ENCODE peak calls at places on chromosomes 5 and 9, in five cellular contexts. O, D, X, Q and W are unnamed samples.

GRCh38 chr9:121612511-121612998 is 38.9 kb upstream of the DAB2IP start:
- DNase-seq in O (no peak), Q (no peak), D (peak), X (no peak), W (no peak)

GRCh38 chr9:89080193-89080592 is 88.9 kb downstream of the S1PR3 start:
- DNase-seq in D (no peak), O (no peak), Q (peak), X (no peak), W (no peak)

GRCh38 chr9:127753148-127753547 is 18.1 kb upstream of the TOR2A start:
- DNase-seq in Q (no peak), X (no peak), D (no peak), O (no peak), W (no peak)

GRCh38 chr5:91219141-91219802 is 163.8 kb downstream of the ARRDC3 start:
- DNase-seq in Q (peak), X (no peak), D (peak), O (no peak), W (no peak)

GRCh38 chr9:129467004-129467588 is 153.8 kb downstream of the C9orf50 start:
- DNase-seq in X (no peak), O (no peak), Q (no peak), D (no peak), W (no peak)

GRCh38 chr9:137227057-137227852 is at the start of gene RNF224:
- DNase-seq in D (peak), Q (peak), X (peak), O (peak), W (peak)

GRCh38 chr9:88418715-88419540 is 30.7 kb downstream of the SPIN1 start:
- DNase-seq in O (peak), D (no peak), X (no peak), Q (peak), W (no peak)

GRCh38 chr5:134833340-134834032 is 12.3 kb upstream of the C5orf24 start:
- DNase-seq in O (no peak), Q (peak), D (no peak), X (no peak), W (no peak)

GRCh38 chr5:154243736-154244135 is 53.2 kb downstream of the GALNT10 start:
- DNase-seq in D (no peak), O (no peak), Q (peak), X (no peak), W (no peak)

GRCh38 chr5:140145818-140146522 is 20.2 kb downstream of the IGIP start:
- DNase-seq in D (peak), O (peak), Q (peak), X (peak), W (no peak)

GRCh38 chr5:45414620-45415551 is 281.3 kb downstream of the HCN1 start:
- DNase-seq in D (peak), O (no peak), Q (no peak), X (no peak), W (no peak)

GRCh38 chr5:173785866-173786265 is 102.3 kb upstream of the CPEB4 start:
- DNase-seq in O (no peak), Q (no peak), D (no peak), X (no peak), W (no peak)

GRCh38 chr9:130193119-130193518 is 20.9 kb downstream of the NCS1 start:
- DNase-seq in O (no peak), Q (no peak), X (no peak), D (no peak), W (no peak)

GRCh38 chr9:91162784-91163440 is 198.8 kb downstream of the AUH start:
- DNase-seq in D (peak), X (no peak), O (no peak), Q (peak), W (no peak)

GRCh38 chr5:179818746-179819295 is 1.9 kb upstream of the SQSTM1 start:
- DNase-seq in O (peak), Q (peak), X (peak), D (peak), W (peak)

GRCh38 chr9:109329274-109330258 is 8.7 kb upstream of the EPB41L4B start:
- DNase-seq in O (no peak), Q (peak), D (peak), X (no peak), W (no peak)

GRCh38 chr9:70340572-70340971 is 73.9 kb downstream of the KLF9 start:
- DNase-seq in O (no peak), D (peak), Q (peak), X (no peak), W (no peak)

GRCh38 chr9:2691212-2691611 is 26.1 kb upstream of the KCNV2 start:
- DNase-seq in Q (no peak), D (no peak), O (no peak), X (no peak), W (no peak)

GRCh38 chr5:53397845-53398244 is 82.6 kb upstream of the FST start:
- DNase-seq in Q (no peak), O (no peak), X (no peak), D (no peak), W (no peak)

GRCh38 chr5:147361441-147362175 is 126.8 kb downstream of the STK32A start:
- DNase-seq in X (no peak), D (no peak), O (no peak), Q (no peak), W (no peak)

GRCh38 chr5:27020965-27021364 is 17.4 kb downstream of the CDH9 start:
- DNase-seq in D (no peak), X (no peak), Q (peak), O (no peak), W (no peak)

GRCh38 chr5:180335614-180336233 is 17.4 kb downstream of the GFPT2 start:
- DNase-seq in X (no peak), Q (no peak), D (no peak), O (no peak), W (no peak)

GRCh38 chr9:18347381-18348084 is 126.4 kb upstream of the ADAMTSL1 start:
- DNase-seq in O (no peak), Q (no peak), X (no peak), D (no peak), W (no peak)

GRCh38 chr5:168085321-168086040 is 206.0 kb upstream of the WWC1 start:
- DNase-seq in O (no peak), Q (peak), D (no peak), X (no peak), W (no peak)

GRCh38 chr5:94168151-94168550 is 426.8 kb upstream of the POU5F2 start:
- DNase-seq in X (no peak), Q (no peak), D (no peak), O (no peak), W (no peak)

GRCh38 chr5:71456362-71456743 is 902 bp downstream of the BDP1 start:
- DNase-seq in Q (no peak), X (no peak), D (no peak), O (no peak), W (no peak)

GRCh38 chr9:117523531-117524153 is 108.8 kb upstream of the ASTN2 start:
- DNase-seq in X (no peak), D (peak), O (no peak), Q (no peak), W (no peak)

GRCh38 chr5:10709409-10709808 is 51.6 kb downstream of the DAP start:
- DNase-seq in O (no peak), D (no peak), Q (no peak), X (no peak), W (no peak)

GRCh38 chr5:111550282-111551020 is 38.1 kb upstream of the STARD4 start:
- DNase-seq in Q (peak), O (peak), D (peak), X (peak), W (peak)

GRCh38 chr5:10306806-10307205 is 896 bp downstream of the CMBL start:
- DNase-seq in O (no peak), X (no peak), D (peak), Q (no peak), W (no peak)

GRCh38 chr5:126016256-126016655 is 407.0 kb upstream of the GRAMD2B start:
- DNase-seq in O (no peak), Q (no peak), X (no peak), D (no peak), W (no peak)

GRCh38 chr5:75363111-75363510 is 26.1 kb downstream of the HMGCR start:
- DNase-seq in D (peak), X (no peak), Q (no peak), O (no peak), W (no peak)